ENCODE peak calls at places on chromosomes 12 and 14, in six cellular contexts. One of them, this sample, is unnamed.
A peak's percentile ranks its signal among the peaks of the same experiment; 100 is the strongest.

GRCh38 chr12:20463920-20464524 is 95.7 kb downstream of the PDE3A start:
- DNase-seq in H1: no peak
- DNase-seq in GM12878: no peak
- DNase-seq in SK-N-SH: peak; percentile 10
- DNase-seq in K562: peak; percentile 0
- DNase-seq in HepG2: peak; percentile 13
- DNase-seq in this sample: no peak

GRCh38 chr14:69711065-69711464 is 55.9 kb upstream of the SRSF5 start:
- DNase-seq in SK-N-SH: no peak
- DNase-seq in H1: no peak
- DNase-seq in K562: no peak
- DNase-seq in GM12878: no peak
- DNase-seq in HepG2: no peak
- DNase-seq in this sample: no peak

GRCh38 chr12:92898755-92899154 is 30.3 kb downstream of the EEA1 start:
- DNase-seq in K562: no peak
- DNase-seq in SK-N-SH: no peak
- DNase-seq in H1: no peak
- DNase-seq in HepG2: no peak
- DNase-seq in GM12878: no peak
- DNase-seq in this sample: no peak

GRCh38 chr12:131943389-131943788 is 6.4 kb upstream of the EP400 start:
- DNase-seq in GM12878: no peak
- DNase-seq in SK-N-SH: no peak
- DNase-seq in K562: no peak
- DNase-seq in HepG2: no peak
- DNase-seq in H1: no peak
- DNase-seq in this sample: no peak

GRCh38 chr12:125092872-125093680 is 27.8 kb downstream of the AACS start:
- DNase-seq in GM12878: no peak
- DNase-seq in H1: no peak
- DNase-seq in HepG2: peak; percentile 92
- DNase-seq in K562: peak; percentile 30
- DNase-seq in SK-N-SH: no peak
- DNase-seq in this sample: no peak

GRCh38 chr14:101074124-101075024 is 170.9 kb upstream of the RTL1 start:
- DNase-seq in SK-N-SH: peak; percentile 36
- DNase-seq in GM12878: no peak
- DNase-seq in HepG2: no peak
- DNase-seq in H1: no peak
- DNase-seq in K562: no peak
- DNase-seq in this sample: no peak

GRCh38 chr12:95877622-95878021 is 18.9 kb downstream of the SNRPF start:
- DNase-seq in K562: peak; percentile 24
- DNase-seq in H1: no peak
- DNase-seq in HepG2: no peak
- DNase-seq in GM12878: no peak
- DNase-seq in SK-N-SH: no peak
- DNase-seq in this sample: no peak

GRCh38 chr12:119202544-119202943 is 23.8 kb downstream of the HSPB8 start:
- DNase-seq in H1: peak; percentile 62
- DNase-seq in K562: no peak
- DNase-seq in GM12878: no peak
- DNase-seq in SK-N-SH: no peak
- DNase-seq in HepG2: no peak
- DNase-seq in this sample: no peak

GRCh38 chr12:42027537-42027936 is 117.1 kb downstream of the GXYLT1 start:
- DNase-seq in K562: no peak
- DNase-seq in SK-N-SH: no peak
- DNase-seq in GM12878: no peak
- DNase-seq in H1: no peak
- DNase-seq in HepG2: no peak
- DNase-seq in this sample: no peak

GRCh38 chr12:46459111-46459510 is 86.5 kb upstream of the SLC38A2 start:
- DNase-seq in HepG2: no peak
- DNase-seq in GM12878: no peak
- DNase-seq in SK-N-SH: no peak
- DNase-seq in H1: no peak
- DNase-seq in K562: no peak
- DNase-seq in this sample: no peak

GRCh38 chr12:62848418-62848817 is 86.5 kb downstream of the PPM1H start:
- DNase-seq in GM12878: peak; percentile 3
- DNase-seq in HepG2: no peak
- DNase-seq in K562: no peak
- DNase-seq in SK-N-SH: no peak
- DNase-seq in H1: no peak
- DNase-seq in this sample: peak; percentile 24

GRCh38 chr12:65209655-65210043 is 40.3 kb downstream of the LEMD3 start:
- DNase-seq in H1: no peak
- DNase-seq in SK-N-SH: no peak
- DNase-seq in K562: peak; percentile 24
- DNase-seq in GM12878: no peak
- DNase-seq in HepG2: no peak
- DNase-seq in this sample: no peak

GRCh38 chr14:89123851-89124250 is 293.2 kb downstream of the FOXN3 start:
- DNase-seq in GM12878: no peak
- DNase-seq in H1: no peak
- DNase-seq in K562: no peak
- DNase-seq in HepG2: no peak
- DNase-seq in SK-N-SH: no peak
- DNase-seq in this sample: no peak

GRCh38 chr14:89129570-89129969 is 287.5 kb downstream of the FOXN3 start:
- DNase-seq in SK-N-SH: no peak
- DNase-seq in H1: no peak
- DNase-seq in HepG2: no peak
- DNase-seq in K562: no peak
- DNase-seq in GM12878: no peak
- DNase-seq in this sample: no peak

GRCh38 chr14:89125216-89125615 is 291.8 kb downstream of the FOXN3 start:
- DNase-seq in HepG2: no peak
- DNase-seq in GM12878: no peak
- DNase-seq in SK-N-SH: no peak
- DNase-seq in H1: no peak
- DNase-seq in K562: no peak
- DNase-seq in this sample: no peak

GRCh38 chr14:89128616-89129015 is 288.4 kb downstream of the FOXN3 start:
- DNase-seq in GM12878: no peak
- DNase-seq in H1: no peak
- DNase-seq in K562: no peak
- DNase-seq in SK-N-SH: no peak
- DNase-seq in HepG2: no peak
- DNase-seq in this sample: no peak

DNA sequence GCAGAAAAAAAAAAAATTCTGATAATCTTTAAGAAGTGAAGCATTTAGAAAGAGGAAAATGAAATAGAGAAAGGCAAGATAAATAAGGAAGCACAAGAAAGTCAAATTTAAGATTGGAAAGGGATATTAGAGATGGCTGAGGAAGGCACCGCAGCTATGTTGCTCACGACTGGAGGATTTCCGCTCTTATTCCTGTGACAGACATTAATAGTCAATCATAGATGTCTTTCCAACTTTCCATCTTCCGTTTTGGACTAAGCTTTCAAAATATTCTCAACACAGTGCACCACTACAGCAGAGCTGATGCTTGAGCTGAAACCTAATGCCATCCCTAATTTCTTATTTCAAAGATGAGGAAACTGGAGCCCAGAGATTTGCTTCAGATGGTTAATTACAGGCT is 290.6 kb downstream of the FOXN3 start:
- DNase-seq in H1: no peak
- DNase-seq in HepG2: no peak
- DNase-seq in K562: no peak
- DNase-seq in GM12878: no peak
- DNase-seq in SK-N-SH: no peak
- DNase-seq in this sample: no peak
- H2AFZ ChIP-seq in H1: no peak overlapping the region
- H2AFZ ChIP-seq in HepG2: no peak overlapping the region
- H2AFZ ChIP-seq in K562: peak overlapping the region; percentile 60
- H2AFZ ChIP-seq in GM12878: no peak overlapping the region
- H2AFZ ChIP-seq in SK-N-SH: no peak overlapping the region
- H2AFZ ChIP-seq in this sample: peak overlapping the region; percentile 32

DNA sequence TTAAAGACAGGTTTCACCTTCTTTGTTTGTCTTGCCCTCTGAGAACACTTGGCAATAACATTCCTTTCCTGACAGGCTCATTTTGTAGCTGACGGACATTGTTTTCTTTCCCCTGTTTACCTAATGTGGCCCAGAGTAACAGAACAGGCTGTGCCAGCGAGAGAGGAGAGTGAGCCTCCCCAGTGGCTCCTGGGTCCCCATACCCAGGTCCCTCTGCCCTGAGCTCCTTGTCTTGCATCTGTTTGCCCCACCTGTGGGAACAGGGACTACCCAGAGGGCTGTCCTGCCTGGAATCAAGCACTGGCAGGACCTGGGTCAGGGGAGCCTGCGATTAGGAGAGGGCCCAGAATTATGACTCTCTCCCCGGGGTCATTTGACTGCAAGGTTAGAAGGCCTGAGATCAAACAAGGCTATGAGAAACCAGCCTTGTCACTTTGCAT is 222.9 kb downstream of the ZFP36L1 start:
- DNase-seq in SK-N-SH: no peak
- DNase-seq in K562: no peak
- DNase-seq in H1: no peak
- DNase-seq in HepG2: peak; percentile 51
- DNase-seq in GM12878: no peak
- DNase-seq in this sample: no peak
- H3K4me1 ChIP-seq in SK-N-SH: peaks cover 2% of the 10 kb centered on the region
- H3K4me1 ChIP-seq in K562: no peaks in the 10 kb centered on the region
- H3K4me1 ChIP-seq in H1: peaks cover 4% of the 10 kb centered on the region
- H3K4me1 ChIP-seq in HepG2: peaks cover 78% of the 10 kb centered on the region
- H3K4me1 ChIP-seq in GM12878: no peaks in the 10 kb centered on the region
- H3K4me1 ChIP-seq in this sample: peaks cover 33% of the 10 kb centered on the region

GRCh38 chr12:123049398-123050250 is 69.1 kb downstream of the ARL6IP4 start:
- DNase-seq in HepG2: no peak
- DNase-seq in SK-N-SH: no peak
- DNase-seq in H1: no peak
- DNase-seq in K562: no peak
- DNase-seq in GM12878: no peak
- DNase-seq in this sample: no peak

GRCh38 chr12:123046431-123046830 is 66.0 kb downstream of the ARL6IP4 start:
- DNase-seq in GM12878: no peak
- DNase-seq in H1: no peak
- DNase-seq in K562: no peak
- DNase-seq in SK-N-SH: no peak
- DNase-seq in HepG2: no peak
- DNase-seq in this sample: no peak

GRCh38 chr12:123045678-123046077 is 65.2 kb downstream of the ARL6IP4 start:
- DNase-seq in SK-N-SH: no peak
- DNase-seq in K562: no peak
- DNase-seq in HepG2: no peak
- DNase-seq in H1: no peak
- DNase-seq in GM12878: no peak
- DNase-seq in this sample: no peak

GRCh38 chr12:123044351-123044750 is 63.9 kb downstream of the ARL6IP4 start:
- DNase-seq in SK-N-SH: no peak
- DNase-seq in H1: no peak
- DNase-seq in HepG2: no peak
- DNase-seq in K562: no peak
- DNase-seq in GM12878: no peak
- DNase-seq in this sample: no peak

DNA sequence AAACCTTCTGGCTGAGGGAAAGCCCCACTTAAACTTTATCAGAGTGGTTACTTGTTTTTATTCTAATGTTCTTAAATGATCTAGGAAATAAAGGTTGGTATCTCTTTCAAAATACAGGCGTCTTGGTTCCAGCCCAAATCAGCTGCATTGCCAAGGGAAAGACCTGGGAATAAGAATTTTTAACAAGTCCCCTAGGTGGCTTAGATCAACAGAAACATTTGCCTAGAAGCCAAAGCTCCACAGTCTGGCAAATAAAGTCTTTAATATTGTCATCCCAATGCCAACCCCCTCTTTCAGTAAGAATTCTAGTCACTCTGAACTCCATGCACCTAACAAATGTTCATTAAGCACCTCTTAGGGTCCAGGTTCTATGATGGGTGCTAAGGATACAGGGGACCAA is 66.8 kb downstream of the ARL6IP4 start:
- DNase-seq in H1: no peak
- DNase-seq in K562: no peak
- DNase-seq in GM12878: no peak
- DNase-seq in HepG2: no peak
- DNase-seq in SK-N-SH: no peak
- DNase-seq in this sample: no peak
- TF ChIP-seq YY1 in H1: no peak
- TF ChIP-seq YY1 in K562: no peak
- TF ChIP-seq YY1 in GM12878: no peak
- TF ChIP-seq YY1 in HepG2: no peak
- TF ChIP-seq YY1 in SK-N-SH: no peak
- TF ChIP-seq YY1 in this sample: no peak

GRCh38 chr14:23531391-23531790 is 20.2 kb downstream of the ZFHX2 start:
- DNase-seq in SK-N-SH: no peak
- DNase-seq in K562: no peak
- DNase-seq in H1: no peak
- DNase-seq in HepG2: no peak
- DNase-seq in GM12878: no peak
- DNase-seq in this sample: no peak

GRCh38 chr14:23536494-23536893 is 15.1 kb downstream of the ZFHX2 start:
- DNase-seq in SK-N-SH: no peak
- DNase-seq in HepG2: no peak
- DNase-seq in GM12878: no peak
- DNase-seq in K562: no peak
- DNase-seq in H1: no peak
- DNase-seq in this sample: no peak

GRCh38 chr14:23535943-23536342 is 15.6 kb downstream of the ZFHX2 start:
- DNase-seq in SK-N-SH: no peak
- DNase-seq in H1: no peak
- DNase-seq in K562: no peak
- DNase-seq in HepG2: no peak
- DNase-seq in GM12878: no peak
- DNase-seq in this sample: no peak

GRCh38 chr14:23532658-23533057 is 18.9 kb downstream of the ZFHX2 start:
- DNase-seq in HepG2: no peak
- DNase-seq in SK-N-SH: no peak
- DNase-seq in GM12878: no peak
- DNase-seq in H1: no peak
- DNase-seq in K562: no peak
- DNase-seq in this sample: no peak

DNA sequence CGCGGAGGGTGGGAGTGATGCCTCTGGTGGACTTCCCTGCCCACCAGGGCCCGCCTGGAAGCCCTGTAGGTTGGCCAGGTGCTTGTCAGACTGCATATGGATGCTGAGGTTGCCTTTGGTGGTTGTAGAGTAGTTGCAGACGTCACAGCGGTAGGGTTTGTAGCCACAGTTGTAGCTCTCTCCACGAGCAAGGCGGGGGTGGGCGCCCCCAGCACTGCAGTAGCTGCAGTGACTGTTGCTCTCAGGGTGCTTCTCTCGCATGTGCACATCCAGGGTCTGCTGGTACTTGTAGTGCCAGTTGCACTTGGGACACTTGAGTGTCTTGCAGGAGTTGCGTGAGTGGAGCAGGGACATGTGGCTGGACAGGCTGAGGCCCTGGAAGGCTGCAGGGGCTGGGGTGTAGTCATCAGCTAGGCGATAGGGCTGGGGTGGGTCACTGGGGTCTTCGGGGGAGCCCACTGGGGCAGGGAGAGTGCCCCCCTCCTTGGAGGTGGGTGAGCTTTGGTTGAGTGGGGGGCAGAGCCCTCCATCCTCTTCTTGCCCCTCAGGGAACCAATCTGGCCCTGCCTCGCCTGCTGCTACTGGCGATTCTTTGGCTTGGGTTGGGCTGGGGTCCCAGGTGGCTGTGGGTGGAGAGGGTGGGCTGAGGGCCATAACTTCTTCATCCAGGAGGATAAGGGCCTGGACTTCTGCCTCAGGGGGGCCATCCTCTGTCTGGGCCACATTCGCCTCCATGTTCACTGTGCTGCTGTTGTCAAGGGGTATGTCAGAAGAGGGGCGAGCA is 17.7 kb downstream of the ZFHX2 start:
- DNase-seq in H1: no peak
- DNase-seq in HepG2: no peak
- DNase-seq in SK-N-SH: no peak
- DNase-seq in GM12878: no peak
- DNase-seq in K562: no peak
- DNase-seq in this sample: no peak
- H2AFZ ChIP-seq in H1: no peak overlapping the region
- H2AFZ ChIP-seq in HepG2: no peak overlapping the region
- H2AFZ ChIP-seq in SK-N-SH: no peak overlapping the region
- H2AFZ ChIP-seq in GM12878: no peak overlapping the region
- H2AFZ ChIP-seq in K562: no peak overlapping the region
- H2AFZ ChIP-seq in this sample: no peak overlapping the region

This sample was measured in HCT116.